ENCODE peak calls at places on chromosomes 11 and 22, in six cellular contexts. S is stimulated activated CD8-positive, alpha-beta memory T cell treated with anti-CD3 and anti-CD28 coated beads, Interleukin-12 subunit alpha, Interleukin-12 subunit beta, amount 100 ng/mL, for 4 hours; Q is GM20000; Y is T-helper 1 cell; P is tibial nerve; B is ELR. R is an unnamed sample.

GRCh38 chr11:120675171-120675570 is 163.6 kb downstream of the GRIK4 start:
- DNase-seq in S (no peak), Q (no peak), Y (no peak), P (no peak), B (no peak), R (no peak)

GRCh38 chr11:123238297-123238696 is 43.2 kb upstream of the CLMP start:
- DNase-seq in S (no peak), Q (no peak), Y (no peak), P (peak; percentile 43), B (no peak), R (no peak)

GRCh38 chr22:32080904-32081303 is 37.8 kb downstream of the SLC5A1 start:
- DNase-seq in S (no peak), Q (peak; percentile 65), Y (peak; percentile 27), P (no peak), B (peak; percentile 67), R (no peak)

GRCh38 chr11:85627998-85628770 is at the start of gene TMEM126B:
- DNase-seq in S (peak; percentile 94), Q (peak; percentile 87), Y (peak; percentile 97), P (peak; percentile 97), B (peak; percentile 98), R (peak; percentile 97)

GRCh38 chr11:106156290-106156937 is 79.0 kb downstream of the AASDHPPT start:
- DNase-seq in S (no peak), Q (peak; percentile 13), Y (peak; percentile 2), P (no peak), B (peak; percentile 65), R (peak; percentile 75)

GRCh38 chr22:42905702-42906183 is 48.7 kb upstream of the ARFGAP3 start:
- DNase-seq in S (no peak), Q (no peak), Y (no peak), P (no peak), B (no peak), R (peak; percentile 28)

GRCh38 chr22:47374273-47374771 is 611.9 kb downstream of the TBC1D22A start:
- DNase-seq in S (no peak), Q (no peak), Y (no peak), P (no peak), B (no peak), R (no peak)

GRCh38 chr11:122617297-122617696 is 38.2 kb upstream of the UBASH3B start:
- DNase-seq in S (no peak), Q (no peak), Y (no peak), P (no peak), B (peak; percentile 59), R (no peak)

GRCh38 chr11:76765863-76766350 is 17.2 kb upstream of the TSKU start:
- DNase-seq in S (no peak), Q (no peak), Y (no peak), P (no peak), B (no peak), R (no peak)

GRCh38 chr11:118921121-118921928 is 4.4 kb downstream of the BCL9L start:
- DNase-seq in S (no peak), Q (no peak), Y (no peak), P (peak; percentile 68), B (peak; percentile 76), R (peak; percentile 85)

GRCh38 chr11:69215784-69216415 is 60.2 kb downstream of the SMIM38 start:
- DNase-seq in S (no peak), Q (no peak), Y (no peak), P (no peak), B (peak; percentile 61), R (no peak)

GRCh38 chr11:74493816-74494630 is 499 bp upstream of the LIPT2 start:
- DNase-seq in S (no peak), Q (no peak), Y (no peak), P (no peak), B (peak; percentile 79), R (no peak)

GRCh38 chr11:4926607-4927006 is 2.5 kb upstream of the OR51G1 start:
- DNase-seq in S (no peak), Q (no peak), Y (no peak), P (no peak), B (no peak), R (no peak)

GRCh38 chr22:36144886-36145541 is 15.5 kb downstream of the APOL3 start:
- DNase-seq in S (no peak), Q (peak; percentile 31), Y (peak; percentile 37), P (no peak), B (peak; percentile 78), R (peak; percentile 66)

GRCh38 chr11:72780291-72781062 is 13.4 kb downstream of the STARD10 start:
- DNase-seq in S (no peak), Q (no peak), Y (no peak), P (no peak), B (no peak), R (no peak)

GRCh38 chr11:12862761-12863469 is 146.2 kb upstream of the RASSF10 start:
- DNase-seq in S (no peak), Q (no peak), Y (no peak), P (peak; percentile 38), B (peak; percentile 13), R (peak; percentile 64)

GRCh38 chr11:66112640-66113098 is 42.6 kb downstream of the PACS1 start:
- DNase-seq in S (no peak), Q (no peak), Y (no peak), P (no peak), B (peak; percentile 91), R (no peak)

GRCh38 chr22:48568736-48569330 is 1258.8 kb downstream of the BRD1 start:
- DNase-seq in S (no peak), Q (no peak), Y (no peak), P (no peak), B (no peak), R (no peak)

GRCh38 chr22:23105304-23105703 is 35.0 kb downstream of the GNAZ start:
- DNase-seq in S (no peak), Q (no peak), Y (no peak), P (no peak), B (no peak), R (no peak)

GRCh38 chr11:120578591-120579154 is 67.1 kb downstream of the GRIK4 start:
- DNase-seq in S (no peak), Q (no peak), Y (no peak), P (no peak), B (no peak), R (no peak)

GRCh38 chr11:74371269-74372039 is 26.8 kb downstream of the PGM2L1 start:
- DNase-seq in S (no peak), Q (no peak), Y (no peak), P (no peak), B (peak; percentile 72), R (no peak)

GRCh38 chr11:19241260-19242183 is 777 bp upstream of the E2F8 start:
- DNase-seq in S (no peak), Q (peak; percentile 85), Y (peak; percentile 74), P (no peak), B (peak; percentile 47), R (no peak)

GRCh38 chr11:5604896-5605295 is 8.5 kb downstream of the TRIM6 start:
- DNase-seq in S (no peak), Q (no peak), Y (no peak), P (no peak), B (no peak), R (no peak)

GRCh38 chr11:17389205-17389956 is 922 bp upstream of the KCNJ11 start:
- DNase-seq in S (peak; percentile 72), Q (peak; percentile 90), Y (peak; percentile 54), P (no peak), B (peak; percentile 62), R (peak; percentile 62)

GRCh38 chr11:71096751-71097388 is 155.5 kb downstream of the SHANK2 start:
- DNase-seq in S (no peak), Q (no peak), Y (no peak), P (no peak), B (peak; percentile 0), R (no peak)

GRCh38 chr11:84419576-84419975 is 1133.4 kb upstream of the CCDC90B start:
- DNase-seq in S (no peak), Q (no peak), Y (no peak), P (no peak), B (no peak), R (no peak)

GRCh38 chr22:31250740-31251330 is 38.7 kb downstream of the LIMK2 start:
- DNase-seq in S (no peak), Q (no peak), Y (no peak), P (no peak), B (no peak), R (no peak)

GRCh38 chr22:23705358-23705757 is 14.5 kb downstream of the RGL4 start:
- DNase-seq in S (no peak), Q (no peak), Y (peak; percentile 55), P (no peak), B (no peak), R (no peak)

GRCh38 chr11:102924851-102925380 is 30.6 kb downstream of the MMP13 start:
- DNase-seq in S (no peak), Q (no peak), Y (no peak), P (no peak), B (peak; percentile 78), R (no peak)

R was measured in uterus.